ENCODE peak calls at places on chromosomes 3 and 15, in four cellular contexts. One of them, this sample, is unnamed.

GRCh38 chr15:38843736-38844590 is 279.3 kb upstream of the RASGRP1 start:
- DNase-seq in HFFc6: peak; percentile 82
- DNase-seq in posterior vena cava: no peak
- DNase-seq in stimulated activated CD8-positive, alpha-beta memory T cell treated with anti-CD3 and anti-CD28 coated beads, Interleukin-15, amount 100 ng/mL, for 4 hours: no peak
- DNase-seq in this sample: no peak

GRCh38 chr15:101482526-101483371 is 6.8 kb downstream of the PCSK6 start:
- DNase-seq in posterior vena cava: no peak
- DNase-seq in stimulated activated CD8-positive, alpha-beta memory T cell treated with anti-CD3 and anti-CD28 coated beads, Interleukin-15, amount 100 ng/mL, for 4 hours: no peak
- DNase-seq in HFFc6: no peak
- DNase-seq in this sample: no peak

GRCh38 chr15:100809587-100809986 is 70.0 kb upstream of the ALDH1A3 start:
- DNase-seq in posterior vena cava: no peak
- DNase-seq in HFFc6: peak; percentile 8
- DNase-seq in stimulated activated CD8-positive, alpha-beta memory T cell treated with anti-CD3 and anti-CD28 coated beads, Interleukin-15, amount 100 ng/mL, for 4 hours: no peak
- DNase-seq in this sample: no peak

GRCh38 chr3:29005862-29006261 is 275.0 kb upstream of the RBMS3 start:
- DNase-seq in HFFc6: no peak
- DNase-seq in posterior vena cava: no peak
- DNase-seq in stimulated activated CD8-positive, alpha-beta memory T cell treated with anti-CD3 and anti-CD28 coated beads, Interleukin-15, amount 100 ng/mL, for 4 hours: no peak
- DNase-seq in this sample: no peak

GRCh38 chr3:158723991-158724390 is 8.3 kb downstream of the RARRES1 start:
- DNase-seq in posterior vena cava: no peak
- DNase-seq in HFFc6: no peak
- DNase-seq in stimulated activated CD8-positive, alpha-beta memory T cell treated with anti-CD3 and anti-CD28 coated beads, Interleukin-15, amount 100 ng/mL, for 4 hours: no peak
- DNase-seq in this sample: no peak

GRCh38 chr15:100691321-100691720 is 88.9 kb downstream of the ASB7 start:
- DNase-seq in HFFc6: no peak
- DNase-seq in stimulated activated CD8-positive, alpha-beta memory T cell treated with anti-CD3 and anti-CD28 coated beads, Interleukin-15, amount 100 ng/mL, for 4 hours: no peak
- DNase-seq in posterior vena cava: no peak
- DNase-seq in this sample: no peak

GRCh38 chr3:69866988-69867720 is 127.9 kb downstream of the MITF start:
- DNase-seq in HFFc6: peak; percentile 46
- DNase-seq in stimulated activated CD8-positive, alpha-beta memory T cell treated with anti-CD3 and anti-CD28 coated beads, Interleukin-15, amount 100 ng/mL, for 4 hours: no peak
- DNase-seq in posterior vena cava: no peak
- DNase-seq in this sample: no peak

GRCh38 chr15:31306426-31307269 is 20.0 kb upstream of the KLF13 start:
- DNase-seq in stimulated activated CD8-positive, alpha-beta memory T cell treated with anti-CD3 and anti-CD28 coated beads, Interleukin-15, amount 100 ng/mL, for 4 hours: no peak
- DNase-seq in posterior vena cava: peak; percentile 73
- DNase-seq in HFFc6: no peak
- DNase-seq in this sample: no peak

GRCh38 chr3:9852528-9852927 is 8.7 kb upstream of the RPUSD3 start:
- DNase-seq in posterior vena cava: peak; percentile 60
- DNase-seq in stimulated activated CD8-positive, alpha-beta memory T cell treated with anti-CD3 and anti-CD28 coated beads, Interleukin-15, amount 100 ng/mL, for 4 hours: no peak
- DNase-seq in HFFc6: no peak
- DNase-seq in this sample: no peak

GRCh38 chr3:150150633-150151032 is 179.9 kb upstream of the PFN2 start:
- DNase-seq in stimulated activated CD8-positive, alpha-beta memory T cell treated with anti-CD3 and anti-CD28 coated beads, Interleukin-15, amount 100 ng/mL, for 4 hours: no peak
- DNase-seq in HFFc6: peak; percentile 10
- DNase-seq in posterior vena cava: no peak
- DNase-seq in this sample: no peak

GRCh38 chr15:25713736-25714537 is 149.2 kb downstream of the ATP10A start:
- DNase-seq in posterior vena cava: peak; percentile 62
- DNase-seq in stimulated activated CD8-positive, alpha-beta memory T cell treated with anti-CD3 and anti-CD28 coated beads, Interleukin-15, amount 100 ng/mL, for 4 hours: no peak
- DNase-seq in HFFc6: no peak
- DNase-seq in this sample: peak; percentile 83

GRCh38 chr3:178308696-178309278 is 227.4 kb upstream of the KCNMB2 start:
- DNase-seq in HFFc6: no peak
- DNase-seq in stimulated activated CD8-positive, alpha-beta memory T cell treated with anti-CD3 and anti-CD28 coated beads, Interleukin-15, amount 100 ng/mL, for 4 hours: no peak
- DNase-seq in posterior vena cava: no peak
- DNase-seq in this sample: no peak

GRCh38 chr3:130411310-130411709 is 65.8 kb downstream of the COL6A5 start:
- DNase-seq in posterior vena cava: no peak
- DNase-seq in HFFc6: no peak
- DNase-seq in stimulated activated CD8-positive, alpha-beta memory T cell treated with anti-CD3 and anti-CD28 coated beads, Interleukin-15, amount 100 ng/mL, for 4 hours: no peak
- DNase-seq in this sample: no peak

GRCh38 chr15:75149911-75150709 is 51.6 kb upstream of the C15orf39 start:
- DNase-seq in posterior vena cava: no peak
- DNase-seq in HFFc6: peak; percentile 96
- DNase-seq in stimulated activated CD8-positive, alpha-beta memory T cell treated with anti-CD3 and anti-CD28 coated beads, Interleukin-15, amount 100 ng/mL, for 4 hours: no peak
- DNase-seq in this sample: no peak

GRCh38 chr3:60953406-60953805 is 297.8 kb downstream of the FHIT start:
- DNase-seq in HFFc6: no peak
- DNase-seq in posterior vena cava: no peak
- DNase-seq in stimulated activated CD8-positive, alpha-beta memory T cell treated with anti-CD3 and anti-CD28 coated beads, Interleukin-15, amount 100 ng/mL, for 4 hours: no peak
- DNase-seq in this sample: no peak

GRCh38 chr3:184491867-184492615 is 69.5 kb upstream of the EPHB3 start:
- DNase-seq in stimulated activated CD8-positive, alpha-beta memory T cell treated with anti-CD3 and anti-CD28 coated beads, Interleukin-15, amount 100 ng/mL, for 4 hours: no peak
- DNase-seq in HFFc6: no peak
- DNase-seq in posterior vena cava: peak; percentile 90
- DNase-seq in this sample: no peak

GRCh38 chr3:118972974-118973373 is 61.7 kb downstream of the IGSF11 start:
- DNase-seq in HFFc6: no peak
- DNase-seq in posterior vena cava: no peak
- DNase-seq in stimulated activated CD8-positive, alpha-beta memory T cell treated with anti-CD3 and anti-CD28 coated beads, Interleukin-15, amount 100 ng/mL, for 4 hours: no peak
- DNase-seq in this sample: no peak

GRCh38 chr3:146077181-146077580 is 83.8 kb downstream of the PLOD2 start:
- DNase-seq in HFFc6: no peak
- DNase-seq in stimulated activated CD8-positive, alpha-beta memory T cell treated with anti-CD3 and anti-CD28 coated beads, Interleukin-15, amount 100 ng/mL, for 4 hours: no peak
- DNase-seq in posterior vena cava: no peak
- DNase-seq in this sample: no peak

GRCh38 chr3:194936659-194937058 is 251.0 kb downstream of the FAM43A start:
- DNase-seq in stimulated activated CD8-positive, alpha-beta memory T cell treated with anti-CD3 and anti-CD28 coated beads, Interleukin-15, amount 100 ng/mL, for 4 hours: no peak
- DNase-seq in posterior vena cava: no peak
- DNase-seq in HFFc6: no peak
- DNase-seq in this sample: no peak

GRCh38 chr3:128489860-128490649 is 2.9 kb downstream of the GATA2 start:
- DNase-seq in posterior vena cava: peak; percentile 81
- DNase-seq in HFFc6: peak; percentile 55
- DNase-seq in stimulated activated CD8-positive, alpha-beta memory T cell treated with anti-CD3 and anti-CD28 coated beads, Interleukin-15, amount 100 ng/mL, for 4 hours: no peak
- DNase-seq in this sample: peak; percentile 71

GRCh38 chr15:88913017-88913849 is at the start of gene MFGE8:
- DNase-seq in stimulated activated CD8-positive, alpha-beta memory T cell treated with anti-CD3 and anti-CD28 coated beads, Interleukin-15, amount 100 ng/mL, for 4 hours: peak; percentile 47
- DNase-seq in HFFc6: peak; percentile 71
- DNase-seq in posterior vena cava: peak; percentile 93
- DNase-seq in this sample: no peak

GRCh38 chr3:5466752-5467151 is 279.2 kb downstream of the EDEM1 start:
- DNase-seq in stimulated activated CD8-positive, alpha-beta memory T cell treated with anti-CD3 and anti-CD28 coated beads, Interleukin-15, amount 100 ng/mL, for 4 hours: no peak
- DNase-seq in posterior vena cava: no peak
- DNase-seq in HFFc6: no peak
- DNase-seq in this sample: no peak

This sample was measured in chondrocyte.